ENCODE peak calls at places on chromosome 19, in nine cellular contexts. Q, W, X, Y, O, N, M, S and E are unnamed samples.

GRCh38 chr19:7550987-7551761 is 15.7 kb downstream of the PNPLA6 start:
- DNase-seq in Q (peak; percentile 98), W (peak; percentile 81), X (peak; percentile 97), Y (peak; percentile 90), O (peak; percentile 77), N (peak; percentile 85), M (peak; percentile 75), S (no peak), E (peak; percentile 83)

GRCh38 chr19:927707-928401 is 2.0 kb downstream of the ARID3A start:
- DNase-seq in Q (no peak), W (no peak), X (no peak), Y (no peak), O (no peak), N (no peak), M (no peak), S (no peak), E (peak; percentile 31)

GRCh38 chr19:45027371-45027770 is 11.5 kb upstream of the CLASRP start:
- DNase-seq in Q (no peak), W (no peak), X (no peak), Y (no peak), O (no peak), N (no peak), M (no peak), S (no peak), E (no peak)

GRCh38 chr19:28859811-28860210 is 353.1 kb downstream of the UQCRFS1 start:
- DNase-seq in Q (no peak), W (no peak), X (no peak), Y (no peak), O (no peak), N (no peak), M (no peak), S (no peak), E (no peak)

GRCh38 chr19:47603706-47604310 is 5.1 kb upstream of the BICRA start:
- DNase-seq in Q (no peak), W (no peak), X (no peak), Y (no peak), O (no peak), N (no peak), M (no peak), S (no peak), E (peak; percentile 20)

GRCh38 chr19:48230555-48231129 is 25.1 kb downstream of the CARD8 start:
- DNase-seq in Q (no peak), W (no peak), X (no peak), Y (no peak), O (no peak), N (no peak), M (no peak), S (peak; percentile 9), E (no peak)

GRCh38 chr19:7921302-7921954 is 1.3 kb downstream of the SNAPC2 start:
- DNase-seq in Q (no peak), W (no peak), X (no peak), Y (no peak), O (no peak), N (no peak), M (no peak), S (no peak), E (no peak)

GRCh38 chr19:2552859-2553258 is 76.9 kb downstream of the GADD45B start:
- DNase-seq in Q (no peak), W (no peak), X (no peak), Y (no peak), O (peak; percentile 78), N (no peak), M (no peak), S (peak; percentile 55), E (no peak)

GRCh38 chr19:23698711-23699520 is 11.9 kb upstream of the ZNF675 start:
- DNase-seq in Q (peak; percentile 42), W (no peak), X (no peak), Y (no peak), O (no peak), N (no peak), M (no peak), S (no peak), E (no peak)

GRCh38 chr19:44752816-44753618 is 4.5 kb downstream of the BCL3 start:
- DNase-seq in Q (peak; percentile 68), W (peak; percentile 94), X (peak; percentile 41), Y (no peak), O (peak; percentile 97), N (no peak), M (peak; percentile 89), S (peak; percentile 93), E (peak; percentile 100)

GRCh38 chr19:21505459-21506393 is at the start of gene ZNF429:
- DNase-seq in Q (peak; percentile 90), W (peak; percentile 96), X (peak; percentile 97), Y (peak; percentile 89), O (peak; percentile 98), N (no peak), M (peak; percentile 93), S (peak; percentile 85), E (peak; percentile 98)

GRCh38 chr19:2487780-2488330 is 11.9 kb downstream of the GADD45B start:
- DNase-seq in Q (no peak), W (peak; percentile 49), X (no peak), Y (no peak), O (no peak), N (no peak), M (no peak), S (no peak), E (no peak)

GRCh38 chr19:6047741-6048231 is 62.5 kb downstream of the RFX2 start:
- DNase-seq in Q (peak; percentile 84), W (no peak), X (peak; percentile 80), Y (peak; percentile 42), O (peak; percentile 42), N (peak; percentile 31), M (no peak), S (no peak), E (peak; percentile 52)

GRCh38 chr19:20503536-20503935 is 62.0 kb downstream of the ZNF737 start:
- DNase-seq in Q (no peak), W (no peak), X (no peak), Y (no peak), O (no peak), N (no peak), M (peak; percentile 8), S (no peak), E (peak; percentile 7)

GRCh38 chr19:8577247-8577646 is at the start of gene MYO1F:
- DNase-seq in Q (no peak), W (peak; percentile 75), X (no peak), Y (no peak), O (peak; percentile 84), N (no peak), M (no peak), S (no peak), E (no peak)

GRCh38 chr19:8214802-8215201 is 5.6 kb downstream of the CERS4 start:
- DNase-seq in Q (no peak), W (no peak), X (no peak), Y (no peak), O (no peak), N (no peak), M (no peak), S (no peak), E (peak; percentile 11)

GRCh38 chr19:10639836-10640235 is 14.3 kb upstream of the ILF3 start:
- DNase-seq in Q (no peak), W (no peak), X (no peak), Y (no peak), O (no peak), N (no peak), M (no peak), S (no peak), E (no peak)

GRCh38 chr19:10634881-10635463 is 9.6 kb downstream of the SLC44A2 start:
- DNase-seq in Q (no peak), W (no peak), X (no peak), Y (no peak), O (no peak), N (no peak), M (no peak), S (no peak), E (no peak)

GRCh38 chr19:10634430-10634829 is 9.1 kb downstream of the SLC44A2 start:
- DNase-seq in Q (peak; percentile 9), W (no peak), X (no peak), Y (no peak), O (no peak), N (no peak), M (no peak), S (no peak), E (no peak)

GRCh38 chr19:10637894-10638293 is 12.5 kb downstream of the SLC44A2 start:
- DNase-seq in Q (no peak), W (no peak), X (no peak), Y (no peak), O (no peak), N (no peak), M (no peak), S (no peak), E (no peak)

DNA sequence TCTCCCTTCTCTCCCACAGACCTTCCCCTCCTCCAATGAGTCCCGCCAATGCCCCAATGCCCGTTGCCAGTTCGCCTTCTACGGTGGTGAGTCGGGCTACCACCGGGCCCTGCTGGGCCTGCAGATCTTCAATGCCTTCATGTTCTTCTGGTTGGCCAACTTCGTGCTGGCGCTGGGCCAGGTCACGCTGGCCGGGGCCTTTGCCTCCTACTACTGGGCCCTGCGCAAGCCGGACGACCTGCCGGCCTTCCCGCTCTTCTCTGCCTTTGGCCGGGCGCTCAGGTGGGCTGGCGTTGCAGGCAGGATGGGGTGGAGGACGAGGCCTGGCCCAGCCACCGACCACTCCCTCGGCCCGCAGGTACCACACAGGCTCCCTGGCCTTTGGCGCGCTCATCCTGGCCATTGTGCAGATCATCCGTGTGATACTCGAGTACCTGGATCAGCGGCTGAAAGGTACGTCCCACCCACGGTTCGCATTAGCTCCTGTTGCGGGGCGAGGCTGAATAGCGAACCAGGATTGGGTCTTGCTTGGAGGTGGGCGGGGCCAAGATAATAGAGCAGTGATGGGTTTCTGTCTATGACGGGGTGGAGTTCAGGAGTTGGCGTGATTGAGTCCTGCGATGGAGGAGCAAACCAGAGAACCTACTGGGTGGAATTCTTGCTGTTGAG is 11.1 kb downstream of the SLC44A2 start:
- DNase-seq in Q (peak; percentile 19), W (no peak), X (no peak), Y (no peak), O (no peak), N (no peak), M (no peak), S (no peak), E (no peak)
- H3K4me1 ChIP-seq in Q (no peaks in the 10 kb centered on the region), W (no peaks in the 10 kb centered on the region), X (no peaks in the 10 kb centered on the region), Y (no peaks in the 10 kb centered on the region), O (no peaks in the 10 kb centered on the region), N (no peaks in the 10 kb centered on the region), M (no peaks in the 10 kb centered on the region), S (no peaks in the 10 kb centered on the region), E (no peaks in the 10 kb centered on the region)

GRCh38 chr19:11223208-11223607 is 16.2 kb upstream of the ANGPTL8 start:
- DNase-seq in Q (no peak), W (no peak), X (no peak), Y (no peak), O (no peak), N (no peak), M (no peak), S (no peak), E (no peak)
- H3K36me3 ChIP-seq in Q (peaks cover 5% of the 10 kb centered on the region), W (peaks cover 90% of the 10 kb centered on the region), X (no peaks in the 10 kb centered on the region), Y (peaks cover 14% of the 10 kb centered on the region), O (peaks cover 36% of the 10 kb centered on the region), N (peaks cover 14% of the 10 kb centered on the region), M (peaks cover 9% of the 10 kb centered on the region), S (no peaks in the 10 kb centered on the region), E (no peaks in the 10 kb centered on the region)

GRCh38 chr19:40690050-40690698 is at the start of gene NUMBL:
- DNase-seq in Q (peak; percentile 99), W (no peak), X (no peak), Y (peak; percentile 94), O (no peak), N (no peak), M (no peak), S (no peak), E (no peak)
- H3K4me3 ChIP-seq in Q (peak within 1 kb of the TSS; percentile 69), W (peak within 1 kb of the TSS; percentile 77), X (peak within 1 kb of the TSS; percentile 76), Y (peak within 1 kb of the TSS; percentile 88), O (peak within 1 kb of the TSS; percentile 60), N (peak within 1 kb of the TSS; percentile 80), M (peak within 1 kb of the TSS; percentile 84), S (peak within 1 kb of the TSS; percentile 90), E (peak within 1 kb of the TSS; percentile 78)

GRCh38 chr19:10766681-10767201 is 48.9 kb downstream of the DNM2 start:
- DNase-seq in Q (peak; percentile 81), W (peak; percentile 64), X (no peak), Y (no peak), O (no peak), N (no peak), M (no peak), S (no peak), E (no peak)
- H3K4me1 ChIP-seq in Q (peaks cover 39% of the 10 kb centered on the region), W (peaks cover 81% of the 10 kb centered on the region), X (no peaks in the 10 kb centered on the region), Y (peaks cover 2% of the 10 kb centered on the region), O (peaks cover 22% of the 10 kb centered on the region), N (peaks cover 41% of the 10 kb centered on the region), M (peaks cover 13% of the 10 kb centered on the region), S (peaks cover 43% of the 10 kb centered on the region), E (peaks cover 15% of the 10 kb centered on the region)